ENCODE peak calls at places on chromosomes 6 and 20, in six cellular contexts. One of them, this sample, is unnamed.

GRCh38 chr6:44117397-44118128 is 9.7 kb downstream of the MRPL14 start:
- DNase-seq in NCI-H2029: peak; percentile 49
- DNase-seq in activated CD4-positive, alpha-beta T cell treated with anti-CD3 and anti-CD28 coated beads for 48 hours: no peak
- DNase-seq in T47D: no peak
- DNase-seq in neural progenitor cell: no peak
- DNase-seq in H9: no peak
- DNase-seq in this sample: no peak

GRCh38 chr6:160036790-160037206 is 67.9 kb downstream of the IGF2R start:
- DNase-seq in NCI-H2029: no peak
- DNase-seq in activated CD4-positive, alpha-beta T cell treated with anti-CD3 and anti-CD28 coated beads for 48 hours: no peak
- DNase-seq in T47D: no peak
- DNase-seq in neural progenitor cell: no peak
- DNase-seq in H9: no peak
- DNase-seq in this sample: no peak

GRCh38 chr20:55252525-55252924 is 752.8 kb downstream of the CBLN4 start:
- DNase-seq in NCI-H2029: no peak
- DNase-seq in activated CD4-positive, alpha-beta T cell treated with anti-CD3 and anti-CD28 coated beads for 48 hours: no peak
- DNase-seq in T47D: no peak
- DNase-seq in neural progenitor cell: no peak
- DNase-seq in H9: no peak
- DNase-seq in this sample: no peak

GRCh38 chr6:157954150-157955117 is 27.2 kb upstream of the SYNJ2 start:
- DNase-seq in NCI-H2029: no peak
- DNase-seq in activated CD4-positive, alpha-beta T cell treated with anti-CD3 and anti-CD28 coated beads for 48 hours: no peak
- DNase-seq in T47D: peak; percentile 32
- DNase-seq in neural progenitor cell: peak; percentile 13
- DNase-seq in H9: peak; percentile 66
- DNase-seq in this sample: peak; percentile 27

GRCh38 chr6:136123464-136123863 is 126.6 kb downstream of the MTFR2 start:
- DNase-seq in NCI-H2029: no peak
- DNase-seq in activated CD4-positive, alpha-beta T cell treated with anti-CD3 and anti-CD28 coated beads for 48 hours: no peak
- DNase-seq in T47D: no peak
- DNase-seq in neural progenitor cell: no peak
- DNase-seq in H9: no peak
- DNase-seq in this sample: no peak

GRCh38 chr6:83770910-83771309 is 62.0 kb upstream of the SNAP91 start:
- DNase-seq in NCI-H2029: no peak
- DNase-seq in activated CD4-positive, alpha-beta T cell treated with anti-CD3 and anti-CD28 coated beads for 48 hours: no peak
- DNase-seq in T47D: no peak
- DNase-seq in neural progenitor cell: no peak
- DNase-seq in H9: no peak
- DNase-seq in this sample: no peak

GRCh38 chr6:170063431-170063830 is 227.4 kb downstream of the DLL1 start:
- DNase-seq in NCI-H2029: no peak
- DNase-seq in activated CD4-positive, alpha-beta T cell treated with anti-CD3 and anti-CD28 coated beads for 48 hours: no peak
- DNase-seq in T47D: no peak
- DNase-seq in neural progenitor cell: no peak
- DNase-seq in H9: no peak
- DNase-seq in this sample: no peak

GRCh38 chr20:18003897-18004296 is 35.1 kb downstream of the MGME1 start:
- DNase-seq in NCI-H2029: no peak
- DNase-seq in activated CD4-positive, alpha-beta T cell treated with anti-CD3 and anti-CD28 coated beads for 48 hours: no peak
- DNase-seq in T47D: no peak
- DNase-seq in neural progenitor cell: no peak
- DNase-seq in H9: no peak
- DNase-seq in this sample: no peak

GRCh38 chr6:136535017-136535416 is 15.2 kb downstream of the MAP7 start:
- DNase-seq in NCI-H2029: no peak
- DNase-seq in activated CD4-positive, alpha-beta T cell treated with anti-CD3 and anti-CD28 coated beads for 48 hours: no peak
- DNase-seq in T47D: no peak
- DNase-seq in neural progenitor cell: peak; percentile 14
- DNase-seq in H9: no peak
- DNase-seq in this sample: no peak

GRCh38 chr6:36269834-36270705 is at the start of gene PNPLA1:
- DNase-seq in NCI-H2029: no peak
- DNase-seq in activated CD4-positive, alpha-beta T cell treated with anti-CD3 and anti-CD28 coated beads for 48 hours: no peak
- DNase-seq in T47D: peak; percentile 51
- DNase-seq in neural progenitor cell: peak; percentile 16
- DNase-seq in H9: peak; percentile 56
- DNase-seq in this sample: peak; percentile 67

GRCh38 chr6:30515967-30516753 is 26.9 kb downstream of the HLA-E start:
- DNase-seq in NCI-H2029: peak; percentile 82
- DNase-seq in activated CD4-positive, alpha-beta T cell treated with anti-CD3 and anti-CD28 coated beads for 48 hours: peak; percentile 94
- DNase-seq in T47D: peak; percentile 93
- DNase-seq in neural progenitor cell: peak; percentile 91
- DNase-seq in H9: peak; percentile 94
- DNase-seq in this sample: peak; percentile 89

GRCh38 chr20:51510961-51511360 is 31.6 kb downstream of the NFATC2 start:
- DNase-seq in NCI-H2029: no peak
- DNase-seq in activated CD4-positive, alpha-beta T cell treated with anti-CD3 and anti-CD28 coated beads for 48 hours: no peak
- DNase-seq in T47D: no peak
- DNase-seq in neural progenitor cell: no peak
- DNase-seq in H9: no peak
- DNase-seq in this sample: no peak

GRCh38 chr6:16205377-16206144 is 32.8 kb upstream of the GMPR start:
- DNase-seq in NCI-H2029: peak; percentile 16
- DNase-seq in activated CD4-positive, alpha-beta T cell treated with anti-CD3 and anti-CD28 coated beads for 48 hours: no peak
- DNase-seq in T47D: peak; percentile 10
- DNase-seq in neural progenitor cell: no peak
- DNase-seq in H9: no peak
- DNase-seq in this sample: no peak

GRCh38 chr20:22763257-22763906 is 179.0 kb upstream of the FOXA2 start:
- DNase-seq in NCI-H2029: no peak
- DNase-seq in activated CD4-positive, alpha-beta T cell treated with anti-CD3 and anti-CD28 coated beads for 48 hours: no peak
- DNase-seq in T47D: no peak
- DNase-seq in neural progenitor cell: no peak
- DNase-seq in H9: no peak
- DNase-seq in this sample: no peak

GRCh38 chr20:21027569-21027968 is 78.6 kb downstream of the LINC00237 start:
- DNase-seq in NCI-H2029: no peak
- DNase-seq in activated CD4-positive, alpha-beta T cell treated with anti-CD3 and anti-CD28 coated beads for 48 hours: no peak
- DNase-seq in T47D: peak; percentile 79
- DNase-seq in neural progenitor cell: peak; percentile 63
- DNase-seq in H9: peak; percentile 83
- DNase-seq in this sample: peak; percentile 71

GRCh38 chr6:154690857-154691256 is 42.4 kb upstream of the SCAF8 start:
- DNase-seq in NCI-H2029: no peak
- DNase-seq in activated CD4-positive, alpha-beta T cell treated with anti-CD3 and anti-CD28 coated beads for 48 hours: no peak
- DNase-seq in T47D: no peak
- DNase-seq in neural progenitor cell: no peak
- DNase-seq in H9: no peak
- DNase-seq in this sample: no peak

GRCh38 chr20:36175475-36175995 is 21.0 kb downstream of the EPB41L1 start:
- DNase-seq in NCI-H2029: no peak
- DNase-seq in activated CD4-positive, alpha-beta T cell treated with anti-CD3 and anti-CD28 coated beads for 48 hours: no peak
- DNase-seq in T47D: no peak
- DNase-seq in neural progenitor cell: no peak
- DNase-seq in H9: no peak
- DNase-seq in this sample: no peak

GRCh38 chr6:125191916-125192609 is 38.5 kb downstream of the TPD52L1 start:
- DNase-seq in NCI-H2029: peak; percentile 78
- DNase-seq in activated CD4-positive, alpha-beta T cell treated with anti-CD3 and anti-CD28 coated beads for 48 hours: peak; percentile 74
- DNase-seq in T47D: peak; percentile 85
- DNase-seq in neural progenitor cell: peak; percentile 65
- DNase-seq in H9: peak; percentile 80
- DNase-seq in this sample: peak; percentile 75

GRCh38 chr20:35734374-35734773 is 7.7 kb downstream of the RBM39 start:
- DNase-seq in NCI-H2029: no peak
- DNase-seq in activated CD4-positive, alpha-beta T cell treated with anti-CD3 and anti-CD28 coated beads for 48 hours: no peak
- DNase-seq in T47D: no peak
- DNase-seq in neural progenitor cell: no peak
- DNase-seq in H9: no peak
- DNase-seq in this sample: no peak

GRCh38 chr6:170393807-170394399 is 87.3 kb downstream of the FAM120B start:
- DNase-seq in NCI-H2029: no peak
- DNase-seq in activated CD4-positive, alpha-beta T cell treated with anti-CD3 and anti-CD28 coated beads for 48 hours: peak; percentile 56
- DNase-seq in T47D: no peak
- DNase-seq in neural progenitor cell: no peak
- DNase-seq in H9: no peak
- DNase-seq in this sample: no peak

GRCh38 chr6:46704562-46704961 is 16.9 kb downstream of the TDRD6 start:
- DNase-seq in NCI-H2029: no peak
- DNase-seq in activated CD4-positive, alpha-beta T cell treated with anti-CD3 and anti-CD28 coated beads for 48 hours: no peak
- DNase-seq in T47D: peak; percentile 68
- DNase-seq in neural progenitor cell: peak; percentile 6
- DNase-seq in H9: no peak
- DNase-seq in this sample: no peak

GRCh38 chr20:56513096-56513806 is 11.3 kb upstream of the FAM209A start:
- DNase-seq in NCI-H2029: no peak
- DNase-seq in activated CD4-positive, alpha-beta T cell treated with anti-CD3 and anti-CD28 coated beads for 48 hours: no peak
- DNase-seq in T47D: peak; percentile 20
- DNase-seq in neural progenitor cell: no peak
- DNase-seq in H9: no peak
- DNase-seq in this sample: no peak

GRCh38 chr6:139080255-139080920 is 51.8 kb downstream of the ABRACL start:
- DNase-seq in NCI-H2029: no peak
- DNase-seq in activated CD4-positive, alpha-beta T cell treated with anti-CD3 and anti-CD28 coated beads for 48 hours: no peak
- DNase-seq in T47D: no peak
- DNase-seq in neural progenitor cell: no peak
- DNase-seq in H9: no peak
- DNase-seq in this sample: no peak

GRCh38 chr20:43936371-43936770 is 21.7 kb downstream of the TOX2 start:
- DNase-seq in NCI-H2029: no peak
- DNase-seq in activated CD4-positive, alpha-beta T cell treated with anti-CD3 and anti-CD28 coated beads for 48 hours: no peak
- DNase-seq in T47D: no peak
- DNase-seq in neural progenitor cell: no peak
- DNase-seq in H9: no peak
- DNase-seq in this sample: no peak

GRCh38 chr6:133333852-133334251 is 92.7 kb downstream of the EYA4 start:
- DNase-seq in NCI-H2029: no peak
- DNase-seq in activated CD4-positive, alpha-beta T cell treated with anti-CD3 and anti-CD28 coated beads for 48 hours: no peak
- DNase-seq in T47D: no peak
- DNase-seq in neural progenitor cell: no peak
- DNase-seq in H9: no peak
- DNase-seq in this sample: no peak

GRCh38 chr6:145735356-145736165 is at the start of gene EPM2A:
- DNase-seq in NCI-H2029: peak; percentile 32
- DNase-seq in activated CD4-positive, alpha-beta T cell treated with anti-CD3 and anti-CD28 coated beads for 48 hours: peak; percentile 66
- DNase-seq in T47D: peak; percentile 86
- DNase-seq in neural progenitor cell: peak; percentile 89
- DNase-seq in H9: peak; percentile 81
- DNase-seq in this sample: peak; percentile 84

GRCh38 chr20:16391003-16391402 is 182.2 kb downstream of the KIF16B start:
- DNase-seq in NCI-H2029: no peak
- DNase-seq in activated CD4-positive, alpha-beta T cell treated with anti-CD3 and anti-CD28 coated beads for 48 hours: no peak
- DNase-seq in T47D: no peak
- DNase-seq in neural progenitor cell: no peak
- DNase-seq in H9: no peak
- DNase-seq in this sample: no peak

GRCh38 chr6:3742426-3743344 is 8.8 kb downstream of the PXDC1 start:
- DNase-seq in NCI-H2029: peak; percentile 95
- DNase-seq in activated CD4-positive, alpha-beta T cell treated with anti-CD3 and anti-CD28 coated beads for 48 hours: peak; percentile 93
- DNase-seq in T47D: peak; percentile 89
- DNase-seq in neural progenitor cell: peak; percentile 83
- DNase-seq in H9: peak; percentile 86
- DNase-seq in this sample: peak; percentile 85

GRCh38 chr6:87791982-87792381 is 89.9 kb upstream of the AKIRIN2 start:
- DNase-seq in NCI-H2029: no peak
- DNase-seq in activated CD4-positive, alpha-beta T cell treated with anti-CD3 and anti-CD28 coated beads for 48 hours: no peak
- DNase-seq in T47D: no peak
- DNase-seq in neural progenitor cell: no peak
- DNase-seq in H9: no peak
- DNase-seq in this sample: no peak

GRCh38 chr6:157652601-157653363 is 170.3 kb upstream of the SNX9 start:
- DNase-seq in NCI-H2029: no peak
- DNase-seq in activated CD4-positive, alpha-beta T cell treated with anti-CD3 and anti-CD28 coated beads for 48 hours: no peak
- DNase-seq in T47D: no peak
- DNase-seq in neural progenitor cell: no peak
- DNase-seq in H9: no peak
- DNase-seq in this sample: no peak

GRCh38 chr6:27260836-27261375 is 13.4 kb downstream of the PRSS16 start:
- DNase-seq in NCI-H2029: no peak
- DNase-seq in activated CD4-positive, alpha-beta T cell treated with anti-CD3 and anti-CD28 coated beads for 48 hours: no peak
- DNase-seq in T47D: no peak
- DNase-seq in neural progenitor cell: peak; percentile 56
- DNase-seq in H9: no peak
- DNase-seq in this sample: no peak

GRCh38 chr6:150412221-150412620 is 43.4 kb downstream of the IYD start:
- DNase-seq in NCI-H2029: no peak
- DNase-seq in activated CD4-positive, alpha-beta T cell treated with anti-CD3 and anti-CD28 coated beads for 48 hours: no peak
- DNase-seq in T47D: no peak
- DNase-seq in neural progenitor cell: no peak
- DNase-seq in H9: no peak
- DNase-seq in this sample: no peak

GRCh38 chr6:136979206-136979605 is 57.1 kb downstream of the SLC35D3 start:
- DNase-seq in NCI-H2029: no peak
- DNase-seq in activated CD4-positive, alpha-beta T cell treated with anti-CD3 and anti-CD28 coated beads for 48 hours: no peak
- DNase-seq in T47D: no peak
- DNase-seq in neural progenitor cell: no peak
- DNase-seq in H9: no peak
- DNase-seq in this sample: no peak

GRCh38 chr6:101534821-101535220 is 141.3 kb downstream of the GRIK2 start:
- DNase-seq in NCI-H2029: no peak
- DNase-seq in activated CD4-positive, alpha-beta T cell treated with anti-CD3 and anti-CD28 coated beads for 48 hours: no peak
- DNase-seq in T47D: no peak
- DNase-seq in neural progenitor cell: no peak
- DNase-seq in H9: no peak
- DNase-seq in this sample: no peak

GRCh38 chr20:57880155-57880648 is 170.4 kb upstream of the PMEPA1 start:
- DNase-seq in NCI-H2029: no peak
- DNase-seq in activated CD4-positive, alpha-beta T cell treated with anti-CD3 and anti-CD28 coated beads for 48 hours: no peak
- DNase-seq in T47D: no peak
- DNase-seq in neural progenitor cell: no peak
- DNase-seq in H9: no peak
- DNase-seq in this sample: no peak

GRCh38 chr20:13953227-13953626 is 37.2 kb downstream of the SEL1L2 start:
- DNase-seq in NCI-H2029: no peak
- DNase-seq in activated CD4-positive, alpha-beta T cell treated with anti-CD3 and anti-CD28 coated beads for 48 hours: peak; percentile 4
- DNase-seq in T47D: no peak
- DNase-seq in neural progenitor cell: peak; percentile 21
- DNase-seq in H9: peak; percentile 71
- DNase-seq in this sample: peak; percentile 12

GRCh38 chr6:1315560-1316386 is 3.9 kb downstream of the FOXQ1 start:
- DNase-seq in NCI-H2029: no peak
- DNase-seq in activated CD4-positive, alpha-beta T cell treated with anti-CD3 and anti-CD28 coated beads for 48 hours: no peak
- DNase-seq in T47D: no peak
- DNase-seq in neural progenitor cell: no peak
- DNase-seq in H9: no peak
- DNase-seq in this sample: peak; percentile 17

GRCh38 chr6:31401403-31401802 is 2.0 kb upstream of the MICA start:
- DNase-seq in NCI-H2029: no peak
- DNase-seq in activated CD4-positive, alpha-beta T cell treated with anti-CD3 and anti-CD28 coated beads for 48 hours: no peak
- DNase-seq in T47D: peak; percentile 45
- DNase-seq in neural progenitor cell: no peak
- DNase-seq in H9: no peak
- DNase-seq in this sample: no peak

This sample was measured in iPS-NIHi11.